ENCODE peak calls at places on chromosomes 5 and 9, in five cellular contexts. V is WTC11, C is T-cell, L is progenitor cell of endocrine pancreas, H is ELF-1. R is an unnamed sample.

GRCh38 chr5:6820851-6821479 is 107.7 kb downstream of the TENT4A start:
- DNase-seq in V (peak; percentile 83), C (peak; percentile 6), L (peak; percentile 65), H (peak; percentile 79), R (peak; percentile 37)

GRCh38 chr5:66498791-66499207 is 97.4 kb upstream of the MAST4 start:
- DNase-seq in V (no peak), C (no peak), L (no peak), H (no peak), R (peak; percentile 58)

GRCh38 chr5:81428446-81428845 is 34.5 kb upstream of the ACOT12 start:
- DNase-seq in V (no peak), C (no peak), L (no peak), H (no peak), R (peak; percentile 53)

GRCh38 chr5:95216136-95216955 is 68.5 kb downstream of the MCTP1 start:
- DNase-seq in V (no peak), C (no peak), L (no peak), H (no peak), R (no peak)

GRCh38 chr5:173592050-173592669 is 24.3 kb downstream of the BOD1 start:
- DNase-seq in V (no peak), C (no peak), L (no peak), H (no peak), R (no peak)

GRCh38 chr5:59813761-59814562 is 79.6 kb downstream of the PDE4D start:
- DNase-seq in V (peak; percentile 51), C (no peak), L (peak; percentile 24), H (peak; percentile 18), R (peak; percentile 68)

GRCh38 chr9:27460225-27461023 is 63.7 kb upstream of the IFNK start:
- DNase-seq in V (no peak), C (no peak), L (no peak), H (no peak), R (peak; percentile 34)

GRCh38 chr5:81773148-81773547 is 22.3 kb upstream of the SSBP2 start:
- DNase-seq in V (no peak), C (no peak), L (no peak), H (no peak), R (no peak)

GRCh38 chr5:179867476-179867875 is 8.9 kb upstream of the MRNIP start:
- DNase-seq in V (no peak), C (no peak), L (no peak), H (peak; percentile 31), R (no peak)

GRCh38 chr5:40477856-40478546 is 201.7 kb upstream of the PTGER4 start:
- DNase-seq in V (no peak), C (no peak), L (no peak), H (no peak), R (peak; percentile 84)

GRCh38 chr9:95783426-95783975 is 92.0 kb upstream of the ERCC6L2 start:
- DNase-seq in V (no peak), C (no peak), L (no peak), H (no peak), R (peak; percentile 51)

GRCh38 chr9:31137151-31137849 is 1247.1 kb upstream of the ACO1 start:
- DNase-seq in V (no peak), C (no peak), L (no peak), H (no peak), R (peak; percentile 79)

GRCh38 chr9:35318741-35319140 is 156.9 kb downstream of the UNC13B start:
- DNase-seq in V (no peak), C (no peak), L (no peak), H (no peak), R (no peak)

GRCh38 chr5:150121448-150122157 is 34.0 kb downstream of the PDGFRB start:
- DNase-seq in V (no peak), C (no peak), L (no peak), H (no peak), R (no peak)

GRCh38 chr5:140603739-140604138 is 29.2 kb downstream of the CD14 start:
- DNase-seq in V (no peak), C (no peak), L (no peak), H (no peak), R (no peak)

GRCh38 chr9:37963936-37964739 is 60.2 kb upstream of the SLC25A51 start:
- DNase-seq in V (no peak), C (no peak), L (peak; percentile 26), H (no peak), R (peak; percentile 85)

GRCh38 chr5:167899490-167899889 is 392.0 kb upstream of the WWC1 start:
- DNase-seq in V (no peak), C (no peak), L (no peak), H (no peak), R (peak; percentile 86)

GRCh38 chr5:57736716-57737115 is 254.1 kb upstream of the ACTBL2 start:
- DNase-seq in V (no peak), C (no peak), L (no peak), H (no peak), R (peak; percentile 19)

GRCh38 chr9:93196095-93197055 is 12.4 kb downstream of the WNK2 start:
- DNase-seq in V (no peak), C (no peak), L (no peak), H (no peak), R (no peak)

GRCh38 chr5:179122411-179123108 is 62.4 kb downstream of the ZNF354C start:
- DNase-seq in V (no peak), C (no peak), L (no peak), H (no peak), R (no peak)

GRCh38 chr5:39080597-39081204 is 6.5 kb upstream of the RICTOR start:
- DNase-seq in V (peak; percentile 49), C (no peak), L (peak; percentile 22), H (peak; percentile 49), R (peak; percentile 85)

GRCh38 chr5:72093231-72093630 is 14.0 kb upstream of the MAP1B start:
- DNase-seq in V (no peak), C (no peak), L (no peak), H (no peak), R (peak; percentile 80)

GRCh38 chr9:120928720-120929389 is 2.3 kb upstream of the TRAF1 start:
- DNase-seq in V (peak; percentile 77), C (peak; percentile 72), L (peak; percentile 40), H (peak; percentile 61), R (peak; percentile 69)

GRCh38 chr5:140338336-140338735 is 8.1 kb downstream of the HBEGF start:
- DNase-seq in V (no peak), C (no peak), L (no peak), H (no peak), R (peak; percentile 77)

GRCh38 chr9:114011313-114011712 is 66.8 kb downstream of the AMBP start:
- DNase-seq in V (peak; percentile 3), C (no peak), L (peak; percentile 3), H (no peak), R (no peak)

GRCh38 chr5:147168578-147169327 is 66.1 kb upstream of the STK32A start:
- DNase-seq in V (no peak), C (no peak), L (no peak), H (no peak), R (peak; percentile 71)

GRCh38 chr5:56908942-56909293 is 478 bp upstream of the SETD9 start:
- DNase-seq in V (peak; percentile 65), C (no peak), L (no peak), H (no peak), R (no peak)

GRCh38 chr5:179873176-179873575 is 14.6 kb upstream of the MRNIP start:
- DNase-seq in V (no peak), C (no peak), L (no peak), H (no peak), R (no peak)

GRCh38 chr5:104512063-104512798 is 949.6 kb upstream of the NUDT12 start:
- DNase-seq in V (no peak), C (no peak), L (no peak), H (no peak), R (no peak)

GRCh38 chr5:93421987-93422391 is 159.0 kb downstream of the NR2F1-AS1 start:
- DNase-seq in V (peak; percentile 29), C (no peak), L (no peak), H (peak; percentile 27), R (no peak)

GRCh38 chr5:16464664-16465543 is 696 bp downstream of the ZNF622 start:
- DNase-seq in V (no peak), C (no peak), L (no peak), H (no peak), R (peak; percentile 63)

GRCh38 chr9:91945277-91946074 is 4.6 kb downstream of the ROR2 start:
- DNase-seq in V (no peak), C (no peak), L (no peak), H (peak; percentile 64), R (peak; percentile 81)

GRCh38 chr5:139733289-139733688 is 62.3 kb upstream of the PSD2 start:
- DNase-seq in V (no peak), C (no peak), L (no peak), H (no peak), R (no peak)

GRCh38 chr9:137167752-137168574 is 1.9 kb downstream of the LRRC26 start:
- DNase-seq in V (peak; percentile 64), C (no peak), L (no peak), H (no peak), R (no peak)